ENCODE peak calls at places on chromosome 7, in seven cellular contexts. M, Z, K, I, A, E and C are unnamed samples.

GRCh38 chr7:155357573-155358041 is 59.9 kb downstream of the INSIG1 start:
- DNase-seq in M (no peak), Z (no peak), K (no peak), I (no peak), A (peak; percentile 72), E (peak; percentile 33), C (no peak)

GRCh38 chr7:122790558-122790957 is 87.8 kb upstream of the RNF148 start:
- DNase-seq in M (no peak), Z (no peak), K (no peak), I (no peak), A (no peak), E (no peak), C (no peak)

GRCh38 chr7:105664816-105665525 is 83.7 kb upstream of the EFCAB10 start:
- DNase-seq in M (peak; percentile 50), Z (no peak), K (peak; percentile 72), I (peak; percentile 55), A (peak; percentile 35), E (no peak), C (peak; percentile 71)

GRCh38 chr7:41319601-41320000 is 383.3 kb downstream of the INHBA start:
- DNase-seq in M (no peak), Z (no peak), K (no peak), I (no peak), A (no peak), E (no peak), C (no peak)

GRCh38 chr7:157465597-157466348 is 129.0 kb downstream of the DNAJB6 start:
- DNase-seq in M (no peak), Z (no peak), K (no peak), I (no peak), A (no peak), E (peak; percentile 25), C (no peak)

GRCh38 chr7:3272691-3273141 is 28.3 kb upstream of the SDK1 start:
- DNase-seq in M (peak; percentile 30), Z (no peak), K (peak; percentile 93), I (peak; percentile 18), A (peak; percentile 83), E (no peak), C (no peak)

GRCh38 chr7:103593691-103594090 is 147.7 kb upstream of the SLC26A5 start:
- DNase-seq in M (no peak), Z (no peak), K (peak; percentile 39), I (no peak), A (no peak), E (no peak), C (no peak)

GRCh38 chr7:150980663-150981062 is 2.5 kb upstream of the KCNH2 start:
- DNase-seq in M (no peak), Z (no peak), K (no peak), I (no peak), A (no peak), E (no peak), C (peak; percentile 36)

GRCh38 chr7:96303105-96303685 is 18.7 kb downstream of the SLC25A13 start:
- DNase-seq in M (no peak), Z (no peak), K (peak; percentile 62), I (no peak), A (peak; percentile 29), E (peak; percentile 72), C (no peak)

GRCh38 chr7:27139335-27140107 is 4.0 kb downstream of the HOXA5 start:
- DNase-seq in M (peak; percentile 43), Z (no peak), K (peak; percentile 40), I (no peak), A (no peak), E (no peak), C (peak; percentile 6)

GRCh38 chr7:149621776-149622175 is 124.2 kb upstream of the ZNF746 start:
- DNase-seq in M (no peak), Z (no peak), K (no peak), I (no peak), A (no peak), E (no peak), C (no peak)

DNA sequence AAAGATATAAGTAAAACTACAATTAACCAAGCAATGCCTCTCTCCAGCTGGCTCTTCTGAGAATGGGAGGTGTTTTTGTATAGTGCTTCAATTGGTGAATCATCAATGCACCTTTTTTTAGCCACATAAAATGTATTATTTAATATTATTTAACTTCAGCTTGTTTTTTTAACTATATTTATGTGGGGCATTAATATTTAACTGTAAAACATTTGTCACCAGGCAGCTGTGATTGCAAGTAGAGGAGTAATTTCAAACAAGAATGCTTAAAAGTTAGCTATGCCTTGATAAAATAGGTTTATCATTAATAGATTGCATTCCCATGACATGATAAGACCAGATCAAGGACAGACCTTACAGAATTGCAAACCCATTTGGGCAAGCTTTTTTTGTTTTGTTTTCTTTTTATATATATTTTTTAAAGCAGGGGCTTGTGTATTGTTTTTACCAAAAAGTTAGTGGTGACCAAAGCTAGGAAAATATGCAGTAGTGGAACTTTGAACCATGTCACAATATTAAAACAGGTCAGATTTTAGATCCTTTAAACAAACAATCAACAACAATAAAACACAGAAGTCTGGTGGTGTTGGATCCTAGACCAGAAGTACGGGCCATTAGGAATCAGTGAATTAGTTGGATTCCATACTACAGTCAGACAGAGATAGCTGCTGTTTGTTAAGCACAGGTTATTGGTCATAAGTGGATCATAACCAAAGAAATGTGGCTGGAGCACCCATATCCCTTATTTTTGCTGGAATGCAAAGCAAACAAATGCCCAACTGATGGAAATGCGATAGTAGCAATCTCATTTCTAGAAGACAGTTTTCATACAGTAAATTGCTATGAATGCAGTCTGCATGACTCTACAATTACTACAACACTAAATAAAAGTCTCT is 2.9 kb downstream of the CAV2 start:
- DNase-seq in M (no peak), Z (no peak), K (no peak), I (peak; percentile 35), A (no peak), E (no peak), C (no peak)
- H3K4me3 ChIP-seq in M (no peak overlapping the region), Z (no peak overlapping the region), K (peak overlapping the region; percentile 71), I (peak overlapping the region; percentile 71), A (peak overlapping the region; percentile 67), E (peak overlapping the region; percentile 1), C (no peak overlapping the region)

DNA sequence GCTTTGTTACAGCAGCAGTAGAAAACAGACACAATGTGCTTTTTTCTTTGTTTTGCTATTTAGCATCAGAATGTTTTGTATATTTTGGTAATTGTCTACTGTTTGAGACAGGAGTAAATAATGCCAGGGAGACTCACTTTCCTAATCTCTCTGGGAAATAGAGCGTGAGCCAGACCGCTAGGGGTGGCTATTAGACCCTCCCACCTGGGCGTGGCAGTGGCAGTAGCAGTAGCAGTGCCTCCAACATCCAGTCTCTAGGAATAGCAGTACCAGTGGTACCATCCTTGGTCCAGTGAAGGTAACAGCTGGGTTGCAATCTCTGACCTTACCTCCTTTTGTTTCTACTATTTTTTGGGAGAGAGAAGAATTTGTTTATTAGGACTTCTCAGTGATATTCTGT is 165.7 kb upstream of the MAGI2 start:
- DNase-seq in M (no peak), Z (no peak), K (no peak), I (no peak), A (no peak), E (no peak), C (no peak)
- TF ChIP-seq CTCF in M (no peak), Z (no peak), K (no peak), I (no peak), A (no peak), E (no peak), C (no peak)

GRCh38 chr7:25399000-25399750 is 170.9 kb upstream of the NPVF start:
- DNase-seq in M (no peak), Z (no peak), K (no peak), I (no peak), A (no peak), E (no peak), C (peak; percentile 78)
- H3K4me3 ChIP-seq in M (no peak overlapping the region), Z (no peak overlapping the region), K (no peak overlapping the region), I (no peak overlapping the region), A (no peak overlapping the region), E (no peak overlapping the region), C (no peak overlapping the region)

DNA sequence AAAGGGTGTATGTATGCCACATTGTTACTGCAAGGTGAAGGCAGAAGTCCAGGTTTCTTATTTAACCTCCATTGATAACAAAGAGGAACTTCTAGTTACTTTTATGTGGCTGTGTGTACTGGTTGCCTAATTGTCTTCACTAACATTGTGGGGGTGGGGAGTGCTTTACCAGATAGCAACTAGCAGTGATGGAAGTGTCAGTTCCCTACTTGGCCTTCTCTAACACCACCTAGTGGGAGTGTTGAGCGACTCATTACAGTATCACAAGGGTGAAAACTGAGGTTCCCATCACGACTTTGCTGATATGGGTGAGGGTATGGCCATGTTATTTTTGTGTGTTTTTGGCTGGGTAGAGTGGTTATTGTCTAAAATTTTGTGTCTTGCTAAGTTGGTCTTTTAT is 274.4 kb downstream of the THSD7A start:
- DNase-seq in M (no peak), Z (no peak), K (no peak), I (no peak), A (peak; percentile 47), E (peak; percentile 74), C (peak; percentile 20)
- TF ChIP-seq CTCF in M (no peak), Z (peak; percentile 49), K (peak; percentile 32), I (peak; percentile 18), A (peak; percentile 40), E (peak; percentile 44), C (peak; percentile 64)

DNA sequence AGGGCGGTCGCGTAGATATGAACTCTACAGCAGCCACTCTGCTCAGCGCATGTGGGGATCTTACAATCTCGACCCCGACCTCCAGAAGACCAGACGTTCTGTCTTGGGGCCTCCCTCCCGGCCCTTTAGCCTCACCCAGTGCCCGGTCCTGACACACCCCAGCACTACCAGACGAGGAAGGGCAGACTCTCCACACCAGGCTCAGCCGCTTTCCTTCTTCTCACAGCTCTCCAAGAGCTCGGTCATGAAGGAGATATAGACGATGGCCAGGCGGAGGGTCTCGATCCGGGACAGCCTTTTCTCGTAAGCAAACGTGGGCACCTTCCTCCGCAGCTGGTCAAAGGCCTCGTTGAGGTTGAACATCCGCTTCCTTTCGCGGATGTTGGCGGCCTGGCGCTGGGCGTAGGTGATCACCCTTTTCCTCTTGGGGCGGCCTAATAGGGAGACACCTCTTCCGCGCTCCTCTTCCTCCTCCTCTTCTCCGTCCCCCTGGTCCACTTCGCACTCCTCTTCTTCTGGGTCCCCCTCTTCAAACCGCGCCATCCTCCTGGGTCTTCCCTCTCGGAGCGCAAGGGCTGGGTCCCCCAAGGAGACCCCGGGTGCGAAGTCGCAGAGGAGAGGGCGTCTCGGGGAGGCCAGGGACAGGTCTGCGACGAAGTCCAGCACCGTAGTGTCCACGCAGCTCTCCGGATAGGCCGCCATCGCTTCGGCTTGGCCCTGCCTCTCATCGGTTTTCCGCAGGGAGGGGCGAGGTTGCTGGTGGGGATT is at the start of gene FERD3L:
- DNase-seq in M (no peak), Z (no peak), K (no peak), I (no peak), A (no peak), E (no peak), C (peak; percentile 6)
- H3K4me3 ChIP-seq in M (no peak within 1 kb of the TSS), Z (no peak within 1 kb of the TSS), K (peak within 1 kb of the TSS; percentile 12), I (no peak within 1 kb of the TSS), A (no peak within 1 kb of the TSS), E (no peak within 1 kb of the TSS), C (no peak within 1 kb of the TSS)

GRCh38 chr7:51325231-51325630 is 8.6 kb upstream of the COBL start:
- DNase-seq in M (no peak), Z (no peak), K (no peak), I (no peak), A (no peak), E (no peak), C (no peak)
- TF ChIP-seq CTCF in M (no peak), Z (no peak), K (no peak), I (no peak), A (no peak), E (no peak), C (no peak)